ENCODE peak calls at places on chromosomes 11 and 22, in five cellular contexts. U is left ventricle myocardium inferior, S is EL, N is NCI-H774, Z is C1 segment of cervical spinal cord. Q is an unnamed sample.

GRCh38 chr22:44181033-44181911 is 547 bp downstream of the PARVG start:
- DNase-seq in N (no peak), U (peak; percentile 47), Z (no peak), S (no peak), Q (no peak)

GRCh38 chr11:62324738-62325556 is 12.3 kb upstream of the ASRGL1 start:
- DNase-seq in Z (no peak), S (peak; percentile 33), U (peak; percentile 31), N (no peak), Q (peak; percentile 32)

GRCh38 chr22:29684244-29684643 is 35.6 kb upstream of the CABP7 start:
- DNase-seq in N (no peak), U (no peak), Z (no peak), S (no peak), Q (no peak)

GRCh38 chr11:16902182-16902581 is 112.0 kb downstream of the PLEKHA7 start:
- DNase-seq in Z (no peak), S (no peak), U (no peak), N (no peak), Q (peak; percentile 44)

GRCh38 chr11:444397-445144 is 2.8 kb upstream of the ANO9 start:
- DNase-seq in Z (no peak), N (peak; percentile 74), U (no peak), S (peak; percentile 21), Q (peak; percentile 60)

GRCh38 chr11:68025047-68025446 is 5.4 kb upstream of the NDUFS8 start:
- DNase-seq in Z (no peak), U (no peak), N (no peak), S (no peak), Q (no peak)

GRCh38 chr11:65194564-65194963 is 12.8 kb downstream of the CAPN1 start:
- DNase-seq in Z (no peak), U (no peak), S (no peak), N (no peak), Q (no peak)

GRCh38 chr22:30245985-30246901 is at the start of gene LIF:
- DNase-seq in S (peak; percentile 55), Z (no peak), N (no peak), U (no peak), Q (peak; percentile 90)

GRCh38 chr11:73759520-73760065 is 1.3 kb downstream of the RAB6A start:
- DNase-seq in N (no peak), S (peak; percentile 20), U (no peak), Z (no peak), Q (peak; percentile 33)

GRCh38 chr22:49015993-49016908 is 811.4 kb downstream of the BRD1 start:
- DNase-seq in N (no peak), Z (no peak), S (no peak), U (no peak), Q (no peak)

GRCh38 chr11:11396290-11397042 is 43.4 kb upstream of the CSNK2A3 start:
- DNase-seq in U (no peak), Z (no peak), N (no peak), S (peak; percentile 79), Q (peak; percentile 92)

GRCh38 chr11:118373263-118373662 is 13.9 kb downstream of the UBE4A start:
- DNase-seq in U (no peak), S (no peak), N (no peak), Z (no peak), Q (no peak)

GRCh38 chr11:123451183-123451907 is 21.3 kb downstream of the GRAMD1B start:
- DNase-seq in N (no peak), Z (no peak), U (no peak), S (no peak), Q (no peak)

GRCh38 chr22:45878051-45878764 is 98.8 kb downstream of the WNT7B start:
- DNase-seq in N (no peak), S (no peak), Z (no peak), U (peak; percentile 51), Q (no peak)

GRCh38 chr11:77080643-77081210 is 14.0 kb downstream of the CAPN5 start:
- DNase-seq in U (no peak), S (peak; percentile 35), N (no peak), Z (no peak), Q (peak; percentile 19)

GRCh38 chr11:85725510-85726258 is 39.7 kb upstream of the CCDC89 start:
- DNase-seq in S (peak; percentile 95), U (no peak), N (no peak), Z (no peak), Q (peak; percentile 95)

GRCh38 chr22:25448435-25449051 is 115.9 kb upstream of the GRK3 start:
- DNase-seq in U (no peak), N (no peak), Z (no peak), S (peak; percentile 51), Q (no peak)

GRCh38 chr22:36048911-36049677 is 20.5 kb upstream of the RBFOX2 start:
- DNase-seq in S (peak; percentile 31), U (no peak), N (no peak), Z (no peak), Q (peak; percentile 18)

GRCh38 chr11:118645066-118645715 is 34.3 kb downstream of the TREH start:
- DNase-seq in S (no peak), U (no peak), N (no peak), Z (no peak), Q (no peak)

GRCh38 chr11:117796456-117797428 is at the start of gene DSCAML1:
- DNase-seq in U (no peak), N (peak; percentile 13), Z (no peak), S (no peak), Q (peak; percentile 47)

GRCh38 chr11:68092411-68092810 is 28.8 kb downstream of the CHKA start:
- DNase-seq in N (no peak), S (no peak), Z (no peak), U (no peak), Q (no peak)

GRCh38 chr11:19673924-19674390 is 38.7 kb upstream of the NAV2 start:
- DNase-seq in U (peak; percentile 83), Z (no peak), N (no peak), S (no peak), Q (no peak)

GRCh38 chr11:94740083-94740974 is 27.8 kb upstream of the AMOTL1 start:
- DNase-seq in N (peak; percentile 21), U (peak; percentile 59), S (peak; percentile 57), Z (no peak), Q (no peak)

GRCh38 chr11:119722281-119722794 is 6.7 kb downstream of the NECTIN1 start:
- DNase-seq in U (no peak), Z (no peak), N (peak; percentile 98), S (no peak), Q (no peak)

GRCh38 chr11:110827276-110827675 is 115.0 kb upstream of the ARHGAP20 start:
- DNase-seq in N (no peak), U (no peak), Z (no peak), S (no peak), Q (no peak)

GRCh38 chr11:77252555-77253270 is 48.8 kb downstream of the GDPD4 start:
- DNase-seq in N (peak; percentile 51), S (no peak), Z (no peak), U (no peak), Q (no peak)

GRCh38 chr22:37981282-37982011 is 2.9 kb downstream of the SOX10 start:
- DNase-seq in Z (no peak), N (no peak), U (no peak), S (no peak), Q (no peak)

GRCh38 chr22:23088199-23088604 is 17.9 kb downstream of the GNAZ start:
- DNase-seq in U (no peak), N (no peak), Z (no peak), S (no peak), Q (peak; percentile 19)